ENCODE peak calls at places on chromosome 2, in nine cellular contexts. Z is fibroblast of lung, D is neural progenitor cell, U is IMR-90, M is neuronal stem cell, F is mesendoderm, X is H9, W is trophoblast cell, V is mammary epithelial cell. B is an unnamed sample.

GRCh38 chr2:119491776-119492525 is 32.3 kb downstream of the SCTR start:
- DNase-seq in Z (peak), D (no peak), U (peak), M (no peak), F (peak), X (no peak), W (peak), V (peak), B (peak)

GRCh38 chr2:44578401-44579135 is 216.8 kb downstream of the CAMKMT start:
- DNase-seq in Z (peak), D (no peak), U (peak), M (no peak), F (no peak), X (no peak), W (peak), V (peak), B (peak)

GRCh38 chr2:74548919-74549684 is 4.6 kb downstream of the LOXL3 start:
- DNase-seq in Z (no peak), D (peak), U (peak), M (peak), F (peak), X (peak), W (peak), V (peak), B (peak)

GRCh38 chr2:10524341-10524740 is 76.2 kb upstream of the ODC1 start:
- DNase-seq in Z (no peak), D (no peak), U (no peak), M (no peak), F (no peak), X (no peak), W (no peak), V (no peak), B (no peak)

GRCh38 chr2:135825855-135826190 is 11.2 kb downstream of the LCT start:
- DNase-seq in Z (no peak), D (no peak), U (no peak), M (no peak), F (no peak), X (no peak), W (no peak), V (no peak), B (no peak)

GRCh38 chr2:162490052-162490717 is 146.3 kb downstream of the GCA start:
- DNase-seq in Z (no peak), D (no peak), U (peak), M (no peak), F (peak), X (no peak), W (peak), V (peak), B (peak)

GRCh38 chr2:44456946-44457345 is 95.2 kb downstream of the CAMKMT start:
- DNase-seq in Z (no peak), D (no peak), U (no peak), M (no peak), F (no peak), X (no peak), W (no peak), V (no peak), B (peak)

GRCh38 chr2:171159326-171160118 is 1.2 kb downstream of the TLK1 start:
- DNase-seq in Z (peak), D (peak), U (peak), M (peak), F (peak), X (peak), W (peak), V (peak), B (peak)

GRCh38 chr2:32402087-32402486 is 45.3 kb downstream of the BIRC6 start:
- DNase-seq in Z (no peak), D (no peak), U (no peak), M (no peak), F (no peak), X (no peak), W (no peak), V (no peak), B (no peak)

GRCh38 chr2:226478121-226478809 is 321.4 kb downstream of the IRS1 start:
- DNase-seq in Z (peak), D (peak), U (peak), M (peak), F (peak), X (peak), W (peak), V (peak), B (peak)

GRCh38 chr2:22517141-22517540 is 867.8 kb upstream of the KLHL29 start:
- DNase-seq in Z (no peak), D (no peak), U (no peak), M (no peak), F (no peak), X (no peak), W (no peak), V (no peak), B (no peak)

GRCh38 chr2:111117666-111118454 is 2.9 kb upstream of the BCL2L11 start:
- DNase-seq in Z (peak), D (peak), U (peak), M (peak), F (peak), X (peak), W (peak), V (peak), B (peak)

GRCh38 chr2:42045956-42046748 is 1.7 kb upstream of the PKDCC start:
- DNase-seq in Z (peak), D (peak), U (no peak), M (no peak), F (peak), X (no peak), W (no peak), V (no peak), B (no peak)

GRCh38 chr2:15780234-15780633 is 160.1 kb upstream of the MYCN start:
- DNase-seq in Z (no peak), D (no peak), U (no peak), M (no peak), F (no peak), X (no peak), W (no peak), V (no peak), B (no peak)

GRCh38 chr2:23589739-23590138 is 204.8 kb downstream of the KLHL29 start:
- DNase-seq in Z (no peak), D (no peak), U (no peak), M (no peak), F (no peak), X (no peak), W (no peak), V (no peak), B (no peak)

GRCh38 chr2:16318051-16318450 is 347.6 kb downstream of the CYRIA start:
- DNase-seq in Z (no peak), D (no peak), U (no peak), M (no peak), F (no peak), X (no peak), W (no peak), V (no peak), B (no peak)

GRCh38 chr2:71807969-71808451 is 339.7 kb downstream of the CYP26B1 start:
- DNase-seq in Z (peak), D (no peak), U (no peak), M (no peak), F (no peak), X (peak), W (no peak), V (no peak), B (no peak)

GRCh38 chr2:64867253-64867996 is 121.8 kb upstream of the SLC1A4 start:
- DNase-seq in Z (no peak), D (no peak), U (no peak), M (no peak), F (no peak), X (no peak), W (no peak), V (no peak), B (no peak)

GRCh38 chr2:24935145-24935544 is 15.1 kb upstream of the ADCY3 start:
- DNase-seq in Z (no peak), D (no peak), U (no peak), M (no peak), F (no peak), X (no peak), W (no peak), V (no peak), B (no peak)

GRCh38 chr2:230748087-230748486 is 35.4 kb downstream of the CAB39 start:
- DNase-seq in Z (no peak), D (no peak), U (no peak), M (no peak), F (no peak), X (no peak), W (no peak), V (peak), B (no peak)

GRCh38 chr2:73021371-73022010 is 50.0 kb downstream of the SFXN5 start:
- DNase-seq in Z (no peak), D (no peak), U (no peak), M (no peak), F (no peak), X (no peak), W (no peak), V (no peak), B (no peak)

GRCh38 chr2:200615247-200615646 is 29.4 kb downstream of the AOX1 start:
- DNase-seq in Z (peak), D (no peak), U (peak), M (no peak), F (no peak), X (no peak), W (peak), V (peak), B (peak)

GRCh38 chr2:161044095-161044874 is 115.9 kb upstream of the TANK start:
- DNase-seq in Z (peak), D (no peak), U (peak), M (no peak), F (no peak), X (no peak), W (no peak), V (no peak), B (peak)

GRCh38 chr2:213185147-213185822 is 33.9 kb upstream of the IKZF2 start:
- DNase-seq in Z (no peak), D (no peak), U (no peak), M (no peak), F (no peak), X (no peak), W (no peak), V (no peak), B (no peak)

GRCh38 chr2:216665240-216665639 is 30.1 kb downstream of the IGFBP5 start:
- DNase-seq in Z (no peak), D (peak), U (no peak), M (no peak), F (peak), X (peak), W (no peak), V (peak), B (no peak)

GRCh38 chr2:222751238-222751637 is 79.8 kb downstream of the MOGAT1 start:
- DNase-seq in Z (no peak), D (no peak), U (no peak), M (no peak), F (no peak), X (no peak), W (no peak), V (no peak), B (no peak)

GRCh38 chr2:107591541-107591940 is 235.2 kb upstream of the RGPD4 start:
- DNase-seq in Z (no peak), D (no peak), U (peak), M (no peak), F (no peak), X (no peak), W (peak), V (no peak), B (peak)

GRCh38 chr2:238528953-238529781 is 102.4 kb downstream of the ASB1 start:
- DNase-seq in Z (peak), D (no peak), U (peak), M (no peak), F (no peak), X (no peak), W (no peak), V (peak), B (peak)

GRCh38 chr2:88857951-88858406 is 166.5 kb downstream of the RPIA start:
- DNase-seq in Z (peak), D (no peak), U (peak), M (no peak), F (peak), X (no peak), W (peak), V (peak), B (no peak)
- H3K9ac ChIP-seq in Z (no peak), D (no peak), U (no peak), M (no peak), F (no peak), X (no peak), W (no peak), V (no peak), B (no peak)

DNA sequence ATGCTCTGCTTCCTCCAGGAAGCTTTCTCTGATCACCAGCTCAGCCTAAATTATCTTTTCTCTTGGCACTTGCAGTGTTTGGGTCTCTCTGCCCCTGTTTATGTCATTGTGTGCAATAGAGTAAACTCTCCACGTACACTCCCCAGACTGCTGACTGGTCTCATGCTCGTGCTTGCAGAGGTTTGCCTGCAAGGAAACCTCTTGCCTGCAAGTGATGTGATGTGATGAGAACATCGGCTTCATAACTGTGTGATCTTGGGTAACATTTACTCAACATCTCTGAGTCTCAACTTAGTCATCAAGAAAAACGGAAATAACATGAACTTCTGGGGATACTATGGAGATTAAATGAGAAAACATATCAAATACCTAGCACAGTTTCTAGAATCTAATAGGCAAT is 92.3 kb downstream of the BIN1 start:
- DNase-seq in Z (peak), D (no peak), U (peak), M (no peak), F (no peak), X (no peak), W (peak), V (peak), B (peak)
- H3K9ac ChIP-seq in Z (peak), D (no peak), U (no peak), M (no peak), F (no peak), X (no peak), W (no peak), V (no peak), B (no peak)

DNA sequence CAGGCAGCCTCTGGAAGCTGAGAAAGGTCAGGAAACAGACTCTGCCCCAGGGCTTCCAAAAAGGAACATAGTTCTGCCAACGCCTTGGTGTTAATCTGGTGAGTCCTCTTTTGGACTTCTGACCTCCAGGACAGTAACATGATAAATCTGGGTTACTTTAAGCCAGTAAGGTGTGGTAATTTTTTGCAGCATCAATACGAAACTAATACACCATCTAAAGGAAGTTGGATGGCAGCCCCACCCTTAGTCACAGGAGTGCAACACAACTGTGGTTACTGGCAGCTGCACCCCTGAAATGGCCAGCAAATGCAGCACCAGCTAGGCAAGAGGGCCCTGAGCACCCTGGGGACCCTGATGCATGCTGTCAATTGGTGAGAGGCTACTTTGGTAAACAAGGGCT is 25.8 kb downstream of the CREG2 start:
- DNase-seq in Z (no peak), D (no peak), U (no peak), M (no peak), F (no peak), X (no peak), W (no peak), V (peak), B (no peak)
- H3K9ac ChIP-seq in Z (no peak), D (no peak), U (no peak), M (no peak), F (no peak), X (no peak), W (no peak), V (no peak), B (no peak)

DNA sequence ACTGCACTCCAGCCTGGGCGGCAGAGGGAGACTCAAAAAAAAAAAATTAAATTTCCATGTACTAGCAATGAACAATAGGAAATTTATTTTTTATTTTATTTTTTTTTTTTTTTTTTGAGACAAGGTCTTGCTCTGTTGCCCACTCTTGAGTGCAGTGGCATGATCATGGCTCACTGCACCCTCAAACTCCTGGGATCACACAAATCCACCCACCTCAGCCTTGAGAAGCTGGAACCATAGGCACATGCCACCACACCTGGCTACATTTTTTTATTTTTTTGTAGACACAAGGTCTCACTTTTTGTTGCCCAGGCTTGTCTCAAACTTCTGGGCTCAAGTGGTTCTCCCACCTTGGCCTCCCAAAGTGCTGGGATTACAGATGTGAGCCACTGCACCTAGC is 16.9 kb downstream of the CNOT9 start:
- DNase-seq in Z (no peak), D (no peak), U (no peak), M (no peak), F (no peak), X (no peak), W (no peak), V (no peak), B (no peak)
- H3K9ac ChIP-seq in Z (no peak), D (no peak), U (no peak), M (no peak), F (no peak), X (no peak), W (no peak), V (no peak), B (no peak)